ENCODE peak calls at places on chromosomes 11 and 22, in seven cellular contexts. W is upper lobe of left lung, C is GM12878, S is sigmoid colon, B is ovary, G is heart left ventricle, I is endothelial cell of umbilical vein. H is an unnamed sample.

GRCh38 chr22:23243006-23243573 is 62.8 kb downstream of the BCR start:
- DNase-seq in C (peak; percentile 41), B (no peak), W (no peak), G (no peak), S (no peak), I (no peak), H (no peak)

GRCh38 chr11:99325807-99326206 is 305.1 kb downstream of the CNTN5 start:
- DNase-seq in G (no peak), W (no peak), I (no peak), B (no peak), S (no peak), C (no peak), H (no peak)

GRCh38 chr11:94815705-94816344 is 47.7 kb downstream of the AMOTL1 start:
- DNase-seq in I (no peak), S (no peak), B (no peak), C (no peak), W (no peak), G (no peak), H (no peak)

GRCh38 chr22:22009661-22010060 is 27.1 kb upstream of the TOP3B start:
- DNase-seq in C (no peak), I (no peak), W (no peak), B (no peak), S (no peak), G (no peak), H (peak; percentile 29)

GRCh38 chr11:35305670-35306382 is 113.5 kb downstream of the SLC1A2 start:
- DNase-seq in W (peak; percentile 48), I (peak; percentile 17), B (peak; percentile 17), S (no peak), G (no peak), C (no peak), H (no peak)

GRCh38 chr11:133064152-133064877 is 468.0 kb downstream of the OPCML start:
- DNase-seq in G (peak; percentile 83), C (no peak), W (peak; percentile 59), I (peak; percentile 48), B (peak; percentile 38), S (peak; percentile 76), H (peak; percentile 39)

GRCh38 chr11:10322830-10323792 is 18.2 kb downstream of the ADM start:
- DNase-seq in S (peak; percentile 85), B (no peak), W (no peak), C (no peak), G (no peak), I (peak; percentile 92), H (peak; percentile 92)

GRCh38 chr11:118321386-118322082 is 17.0 kb downstream of the CD3E start:
- DNase-seq in S (no peak), C (no peak), B (no peak), I (no peak), W (no peak), G (no peak), H (no peak)

GRCh38 chr11:94910281-94910680 is 63.1 kb downstream of the CWC15 start:
- DNase-seq in S (no peak), B (no peak), C (no peak), W (no peak), I (peak; percentile 60), G (no peak), H (no peak)

GRCh38 chr11:75313457-75314272 is 37.8 kb downstream of the ARRB1 start:
- DNase-seq in B (peak; percentile 73), G (peak; percentile 77), W (peak; percentile 81), C (no peak), I (peak; percentile 90), S (peak; percentile 82), H (peak; percentile 58)

GRCh38 chr22:17860220-17860965 is 86.1 kb upstream of the BID start:
- DNase-seq in I (no peak), B (no peak), W (no peak), G (no peak), S (no peak), C (no peak), H (no peak)

GRCh38 chr22:23533328-23533762 is 46.7 kb downstream of the IGLL1 start:
- DNase-seq in S (peak; percentile 56), C (no peak), W (no peak), G (no peak), B (peak; percentile 57), I (peak; percentile 24), H (no peak)

GRCh38 chr11:47924184-47924671 is 56.1 kb upstream of the PTPRJ start:
- DNase-seq in G (no peak), I (peak; percentile 35), B (no peak), S (no peak), W (peak; percentile 52), C (no peak), H (no peak)

GRCh38 chr11:31509017-31509411 is 408 bp downstream of the IMMP1L start:
- DNase-seq in C (no peak), G (no peak), B (no peak), I (no peak), S (no peak), W (no peak), H (no peak)

GRCh38 chr11:60785806-60786361 is 751 bp downstream of the MS4A10 start:
- DNase-seq in G (no peak), I (peak; percentile 34), W (no peak), S (peak; percentile 37), C (no peak), B (no peak), H (no peak)

GRCh38 chr11:123504401-123504800 is 74.3 kb downstream of the GRAMD1B start:
- DNase-seq in S (no peak), I (no peak), C (no peak), G (no peak), W (no peak), B (no peak), H (no peak)

GRCh38 chr11:76335827-76336226 is 45.1 kb downstream of the THAP12 start:
- DNase-seq in I (no peak), C (no peak), G (no peak), S (no peak), B (no peak), W (no peak), H (no peak)

GRCh38 chr11:17839973-17840611 is 105.5 kb downstream of the KCNC1 start:
- DNase-seq in B (no peak), G (no peak), S (no peak), I (no peak), C (no peak), W (no peak), H (no peak)

GRCh38 chr11:931385-931784 is 5.7 kb downstream of the AP2A2 start:
- DNase-seq in B (no peak), S (no peak), G (no peak), W (no peak), I (peak; percentile 96), C (no peak), H (no peak)

GRCh38 chr22:35930933-35931332 is 97.7 kb downstream of the RBFOX2 start:
- DNase-seq in S (no peak), B (no peak), G (no peak), I (peak; percentile 77), W (no peak), C (peak; percentile 24), H (no peak)

GRCh38 chr11:116461789-116462188 is 311.0 kb downstream of the BUD13 start:
- DNase-seq in S (no peak), G (no peak), C (no peak), I (no peak), W (no peak), B (no peak), H (no peak)

GRCh38 chr11:45252134-45252856 is 33.8 kb downstream of the SYT13 start:
- DNase-seq in I (peak; percentile 14), B (no peak), W (peak; percentile 31), S (no peak), C (no peak), G (peak; percentile 71), H (no peak)

GRCh38 chr11:1150769-1151365 is 6.9 kb upstream of the MUC5AC start:
- DNase-seq in B (no peak), I (peak; percentile 47), W (peak; percentile 19), C (no peak), S (no peak), G (no peak), H (peak; percentile 24)

GRCh38 chr11:111303476-111303875 is 5.1 kb downstream of the POU2AF3 start:
- DNase-seq in C (no peak), B (no peak), W (peak; percentile 72), I (no peak), S (no peak), G (no peak), H (no peak)

GRCh38 chr11:120210651-120211521 is at the start of gene OAF:
- DNase-seq in I (peak; percentile 84), B (peak; percentile 80), W (peak; percentile 50), C (no peak), G (peak; percentile 88), S (peak; percentile 85), H (no peak)
- TF ChIP-seq POLR2A in I (peak; percentile 86), B (peak; percentile 24), W (no peak), C (no peak), G (no peak), S (no peak), H (no peak)

GRCh38 chr11:86669424-86669823 is 3.0 kb downstream of the ME3 start:
- DNase-seq in C (no peak), W (no peak), S (no peak), I (no peak), G (no peak), B (no peak), H (no peak)

GRCh38 chr11:86672007-86672621 is at the start of gene ME3:
- DNase-seq in C (no peak), G (peak; percentile 86), I (peak; percentile 80), S (peak; percentile 89), B (peak; percentile 78), W (peak; percentile 74), H (peak; percentile 42)

GRCh38 chr11:86670179-86670578 is 2.2 kb downstream of the ME3 start:
- DNase-seq in W (no peak), G (no peak), S (no peak), B (no peak), C (no peak), I (no peak), H (no peak)

GRCh38 chr11:86673055-86673843 is 833 bp upstream of the ME3 start:
- DNase-seq in G (no peak), B (no peak), S (no peak), I (no peak), W (no peak), C (no peak), H (no peak)

GRCh38 chr11:86671386-86672006 is 920 bp downstream of the ME3 start:
- DNase-seq in I (peak; percentile 45), S (peak; percentile 92), G (peak; percentile 88), B (peak; percentile 91), W (peak; percentile 56), C (no peak), H (peak; percentile 55)
- TF ChIP-seq POLR2A in I (no peak), S (no peak), G (no peak), B (peak; percentile 47), W (no peak), C (no peak), H (no peak)

DNA sequence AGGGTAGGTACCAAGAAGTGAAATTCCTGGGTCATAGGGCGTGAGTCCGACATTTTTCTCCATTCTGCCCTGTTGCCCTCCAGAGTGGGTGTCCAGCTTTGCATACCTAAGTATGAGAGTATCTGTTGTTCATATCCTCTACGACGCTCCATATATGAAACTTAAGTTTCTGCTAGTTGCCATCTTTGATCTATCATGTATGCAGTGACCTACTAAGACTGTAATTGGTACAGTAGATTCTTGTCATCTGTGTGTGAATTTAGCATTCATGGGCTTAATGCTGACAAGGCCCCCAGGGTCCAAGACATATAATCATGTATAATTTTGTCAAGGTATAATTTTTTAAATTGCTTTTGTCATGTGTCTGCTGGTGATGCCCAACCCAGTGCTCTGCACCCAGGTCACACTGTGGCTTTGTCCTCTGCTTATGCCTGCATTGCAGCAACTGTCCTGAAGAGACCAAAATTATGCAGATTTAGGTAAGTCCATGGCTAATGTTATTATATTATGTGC is 12.1 kb downstream of the NEAT1 start:
- DNase-seq in G (no peak), I (peak; percentile 20), S (peak; percentile 52), W (no peak), C (no peak), B (no peak), H (peak; percentile 14)
- TF ChIP-seq POLR2A in G (no peak), I (no peak), S (no peak), W (no peak), C (no peak), B (no peak), H (no peak)

GRCh38 chr22:26806445-26807170 is 149.2 kb downstream of the MIAT start:
- DNase-seq in G (no peak), C (no peak), W (no peak), S (no peak), B (no peak), I (no peak), H (no peak)
- TF ChIP-seq POLR2A in G (no peak), C (no peak), W (no peak), S (no peak), B (no peak), I (no peak), H (no peak)

H was measured in lower leg skin.